ENCODE peak calls at places on chromosome 19, in seven cellular contexts. D is HFFc6, V is NCI-H345, F is M059J, W is memory B cell, M is iPS-NIHi11, Z is B cell. N is an unnamed sample.

GRCh38 chr19:56142087-56142787 is 1.1 kb downstream of the ZNF444 start:
- DNase-seq in D (no peak), V (no peak), F (no peak), W (no peak), M (no peak), Z (no peak), N (peak)

GRCh38 chr19:18408053-18408476 is 10.6 kb upstream of the LRRC25 start:
- DNase-seq in D (no peak), V (no peak), F (no peak), W (peak), M (peak), Z (peak), N (peak)

GRCh38 chr19:57719901-57720519 is 7.4 kb downstream of the ZNF671 start:
- DNase-seq in D (no peak), V (no peak), F (no peak), W (no peak), M (no peak), Z (no peak), N (no peak)

GRCh38 chr19:10565567-10566407 is at the start of gene KRI1:
- DNase-seq in D (peak), V (peak), F (peak), W (peak), M (peak), Z (peak), N (peak)

GRCh38 chr19:2282062-2282861 is at the start of gene PEAK3:
- DNase-seq in D (no peak), V (no peak), F (peak), W (no peak), M (peak), Z (peak), N (peak)

GRCh38 chr19:20051841-20052768 is 12.8 kb upstream of the ZNF682 start:
- DNase-seq in D (peak), V (peak), F (peak), W (peak), M (peak), Z (peak), N (peak)

GRCh38 chr19:4357921-4358326 is 14.6 kb downstream of the MPND start:
- DNase-seq in D (no peak), V (no peak), F (no peak), W (no peak), M (peak), Z (no peak), N (no peak)

GRCh38 chr19:35090160-35090794 is 25.3 kb upstream of the FXYD3 start:
- DNase-seq in D (peak), V (peak), F (peak), W (peak), M (peak), Z (peak), N (peak)

GRCh38 chr19:5993516-5994406 is 15.8 kb upstream of the RANBP3 start:
- DNase-seq in D (no peak), V (no peak), F (peak), W (no peak), M (no peak), Z (no peak), N (peak)

GRCh38 chr19:2095338-2095938 is 688 bp downstream of the MOB3A start:
- DNase-seq in D (no peak), V (no peak), F (no peak), W (no peak), M (no peak), Z (no peak), N (no peak)

GRCh38 chr19:49758292-49758691 is 4.8 kb downstream of the TSKS start:
- DNase-seq in D (peak), V (no peak), F (peak), W (no peak), M (no peak), Z (no peak), N (peak)

GRCh38 chr19:19059837-19060611 is 3.8 kb upstream of the SLC25A42 start:
- DNase-seq in D (no peak), V (no peak), F (no peak), W (no peak), M (no peak), Z (no peak), N (peak)

GRCh38 chr19:1259873-1260748 is 9.0 kb upstream of the CIRBP start:
- DNase-seq in D (no peak), V (no peak), F (peak), W (peak), M (no peak), Z (peak), N (peak)

GRCh38 chr19:5078179-5078578 is 109.3 kb downstream of the KDM4B start:
- DNase-seq in D (no peak), V (no peak), F (no peak), W (no peak), M (no peak), Z (no peak), N (no peak)

GRCh38 chr19:1066748-1067340 is at the start of gene ARHGAP45:
- DNase-seq in D (no peak), V (no peak), F (peak), W (peak), M (peak), Z (peak), N (peak)

GRCh38 chr19:56840452-56841193 is at the start of the genes PEG3 and ZIM2:
- DNase-seq in D (no peak), V (no peak), F (peak), W (no peak), M (no peak), Z (no peak), N (peak)

GRCh38 chr19:18007939-18008673 is at the start of gene ARRDC2:
- DNase-seq in D (peak), V (peak), F (peak), W (peak), M (peak), Z (peak), N (peak)

GRCh38 chr19:42032428-42032827 is 37.6 kb downstream of the GRIK5 start:
- DNase-seq in D (no peak), V (peak), F (no peak), W (no peak), M (peak), Z (no peak), N (peak)

GRCh38 chr19:54648129-54648528 is 14.7 kb upstream of the LILRB4 start:
- DNase-seq in D (no peak), V (no peak), F (no peak), W (no peak), M (no peak), Z (no peak), N (no peak)

GRCh38 chr19:49997709-49998108 is 27.5 kb downstream of the VRK3 start:
- DNase-seq in D (no peak), V (no peak), F (peak), W (no peak), M (peak), Z (no peak), N (peak)

GRCh38 chr19:50387868-50388245 is 3.7 kb downstream of the POLD1 start:
- DNase-seq in D (no peak), V (no peak), F (no peak), W (no peak), M (no peak), Z (no peak), N (no peak)

GRCh38 chr19:18612051-18612771 is 459 bp upstream of the TMEM59L start:
- DNase-seq in D (no peak), V (no peak), F (no peak), W (no peak), M (no peak), Z (no peak), N (peak)

GRCh38 chr19:40443930-40444180 is 280 bp downstream of the SERTAD3 start:
- DNase-seq in D (no peak), V (no peak), F (no peak), W (no peak), M (peak), Z (no peak), N (no peak)

GRCh38 chr19:46489445-46490272 is 6.0 kb downstream of the PNMA8B start:
- DNase-seq in D (peak), V (no peak), F (peak), W (no peak), M (peak), Z (no peak), N (peak)